ENCODE peak calls at places on chromosome 19, in eight cellular contexts. One of them, this sample, is unnamed.

GRCh38 chr19:6263306-6264076 is 16.3 kb downstream of the MLLT1 start:
- DNase-seq in PC-3: no peak
- DNase-seq in osteoblast: peak; percentile 84
- DNase-seq in neuronal stem cell: no peak
- DNase-seq in effector memory CD4-positive, alpha-beta T cell: no peak
- DNase-seq in CD4-positive, alpha-beta memory T cell: no peak
- DNase-seq in CD4-positive, alpha-beta T cell: no peak
- DNase-seq in colonic mucosa: no peak
- DNase-seq in this sample: no peak

GRCh38 chr19:44344255-44344654 is 12.2 kb downstream of the ZNF112 start:
- DNase-seq in PC-3: no peak
- DNase-seq in osteoblast: no peak
- DNase-seq in neuronal stem cell: no peak
- DNase-seq in effector memory CD4-positive, alpha-beta T cell: no peak
- DNase-seq in CD4-positive, alpha-beta memory T cell: no peak
- DNase-seq in CD4-positive, alpha-beta T cell: no peak
- DNase-seq in colonic mucosa: no peak
- DNase-seq in this sample: no peak

GRCh38 chr19:31625056-31625455 is 275.8 kb upstream of the TSHZ3 start:
- DNase-seq in PC-3: no peak
- DNase-seq in osteoblast: no peak
- DNase-seq in neuronal stem cell: no peak
- DNase-seq in effector memory CD4-positive, alpha-beta T cell: no peak
- DNase-seq in CD4-positive, alpha-beta memory T cell: no peak
- DNase-seq in CD4-positive, alpha-beta T cell: no peak
- DNase-seq in colonic mucosa: no peak
- DNase-seq in this sample: no peak

GRCh38 chr19:18967358-18968146 is 26.5 kb upstream of the HOMER3 start:
- DNase-seq in PC-3: peak; percentile 77
- DNase-seq in osteoblast: peak; percentile 87
- DNase-seq in neuronal stem cell: no peak
- DNase-seq in effector memory CD4-positive, alpha-beta T cell: no peak
- DNase-seq in CD4-positive, alpha-beta memory T cell: no peak
- DNase-seq in CD4-positive, alpha-beta T cell: no peak
- DNase-seq in colonic mucosa: peak; percentile 41
- DNase-seq in this sample: no peak

GRCh38 chr19:5624154-5624663 is 1.3 kb downstream of the SAFB start:
- DNase-seq in PC-3: peak; percentile 45
- DNase-seq in osteoblast: no peak
- DNase-seq in neuronal stem cell: no peak
- DNase-seq in effector memory CD4-positive, alpha-beta T cell: no peak
- DNase-seq in CD4-positive, alpha-beta memory T cell: peak; percentile 21
- DNase-seq in CD4-positive, alpha-beta T cell: no peak
- DNase-seq in colonic mucosa: peak; percentile 58
- DNase-seq in this sample: no peak

GRCh38 chr19:45079063-45079910 is at the start of gene GEMIN7:
- DNase-seq in PC-3: peak; percentile 68
- DNase-seq in osteoblast: peak; percentile 99
- DNase-seq in neuronal stem cell: peak; percentile 78
- DNase-seq in effector memory CD4-positive, alpha-beta T cell: peak; percentile 59
- DNase-seq in CD4-positive, alpha-beta memory T cell: peak; percentile 77
- DNase-seq in CD4-positive, alpha-beta T cell: peak; percentile 71
- DNase-seq in colonic mucosa: peak; percentile 72
- DNase-seq in this sample: peak; percentile 72

GRCh38 chr19:35048911-35049411 is 7.4 kb downstream of the HPN start:
- DNase-seq in PC-3: no peak
- DNase-seq in osteoblast: peak; percentile 88
- DNase-seq in neuronal stem cell: no peak
- DNase-seq in effector memory CD4-positive, alpha-beta T cell: no peak
- DNase-seq in CD4-positive, alpha-beta memory T cell: no peak
- DNase-seq in CD4-positive, alpha-beta T cell: no peak
- DNase-seq in colonic mucosa: no peak
- DNase-seq in this sample: no peak

GRCh38 chr19:33797821-33798633 is 1.4 kb downstream of the KCTD15 start:
- DNase-seq in PC-3: no peak
- DNase-seq in osteoblast: peak; percentile 94
- DNase-seq in neuronal stem cell: peak; percentile 61
- DNase-seq in effector memory CD4-positive, alpha-beta T cell: no peak
- DNase-seq in CD4-positive, alpha-beta memory T cell: no peak
- DNase-seq in CD4-positive, alpha-beta T cell: no peak
- DNase-seq in colonic mucosa: peak; percentile 84
- DNase-seq in this sample: no peak

GRCh38 chr19:45812297-45812696 is 2.8 kb downstream of the RSPH6A start:
- DNase-seq in PC-3: no peak
- DNase-seq in osteoblast: peak; percentile 51
- DNase-seq in neuronal stem cell: no peak
- DNase-seq in effector memory CD4-positive, alpha-beta T cell: no peak
- DNase-seq in CD4-positive, alpha-beta memory T cell: no peak
- DNase-seq in CD4-positive, alpha-beta T cell: no peak
- DNase-seq in colonic mucosa: no peak
- DNase-seq in this sample: no peak

GRCh38 chr19:16398530-16399241 is 73.1 kb downstream of the EPS15L1 start:
- DNase-seq in PC-3: no peak
- DNase-seq in osteoblast: no peak
- DNase-seq in neuronal stem cell: no peak
- DNase-seq in effector memory CD4-positive, alpha-beta T cell: no peak
- DNase-seq in CD4-positive, alpha-beta memory T cell: no peak
- DNase-seq in CD4-positive, alpha-beta T cell: no peak
- DNase-seq in colonic mucosa: no peak
- DNase-seq in this sample: no peak

GRCh38 chr19:28793391-28794168 is 419.4 kb downstream of the UQCRFS1 start:
- DNase-seq in PC-3: no peak
- DNase-seq in osteoblast: no peak
- DNase-seq in neuronal stem cell: peak; percentile 6
- DNase-seq in effector memory CD4-positive, alpha-beta T cell: no peak
- DNase-seq in CD4-positive, alpha-beta memory T cell: no peak
- DNase-seq in CD4-positive, alpha-beta T cell: no peak
- DNase-seq in colonic mucosa: no peak
- DNase-seq in this sample: no peak
- H3K27me3 ChIP-seq in PC-3: no peaks in the 10 kb centered on the region
- H3K27me3 ChIP-seq in osteoblast: no peaks in the 10 kb centered on the region
- H3K27me3 ChIP-seq in neuronal stem cell: peaks cover 16% of the 10 kb centered on the region
- H3K27me3 ChIP-seq in effector memory CD4-positive, alpha-beta T cell: no peaks in the 10 kb centered on the region
- H3K27me3 ChIP-seq in CD4-positive, alpha-beta memory T cell: no peaks in the 10 kb centered on the region
- H3K27me3 ChIP-seq in CD4-positive, alpha-beta T cell: peaks cover 10% of the 10 kb centered on the region
- H3K27me3 ChIP-seq in colonic mucosa: peaks cover 12% of the 10 kb centered on the region
- H3K27me3 ChIP-seq in this sample: no peaks in the 10 kb centered on the region

GRCh38 chr19:3142292-3142670 is 6.4 kb downstream of the GNA15 start:
- DNase-seq in PC-3: peak; percentile 81
- DNase-seq in osteoblast: peak; percentile 98
- DNase-seq in neuronal stem cell: no peak
- DNase-seq in effector memory CD4-positive, alpha-beta T cell: no peak
- DNase-seq in CD4-positive, alpha-beta memory T cell: no peak
- DNase-seq in CD4-positive, alpha-beta T cell: no peak
- DNase-seq in colonic mucosa: no peak
- DNase-seq in this sample: no peak
- H3K27me3 ChIP-seq in PC-3: no peaks in the 10 kb centered on the region
- H3K27me3 ChIP-seq in osteoblast: no peaks in the 10 kb centered on the region
- H3K27me3 ChIP-seq in neuronal stem cell: no peaks in the 10 kb centered on the region
- H3K27me3 ChIP-seq in effector memory CD4-positive, alpha-beta T cell: no peaks in the 10 kb centered on the region
- H3K27me3 ChIP-seq in CD4-positive, alpha-beta memory T cell: no peaks in the 10 kb centered on the region
- H3K27me3 ChIP-seq in CD4-positive, alpha-beta T cell: no peaks in the 10 kb centered on the region
- H3K27me3 ChIP-seq in colonic mucosa: no peaks in the 10 kb centered on the region
- H3K27me3 ChIP-seq in this sample: no peaks in the 10 kb centered on the region

GRCh38 chr19:1526979-1527649 is 3.2 kb downstream of the PLK5 start:
- DNase-seq in PC-3: no peak
- DNase-seq in osteoblast: peak; percentile 47
- DNase-seq in neuronal stem cell: no peak
- DNase-seq in effector memory CD4-positive, alpha-beta T cell: no peak
- DNase-seq in CD4-positive, alpha-beta memory T cell: no peak
- DNase-seq in CD4-positive, alpha-beta T cell: no peak
- DNase-seq in colonic mucosa: no peak
- DNase-seq in this sample: no peak
- H3K27me3 ChIP-seq in PC-3: no peaks in the 10 kb centered on the region
- H3K27me3 ChIP-seq in osteoblast: peaks cover 31% of the 10 kb centered on the region
- H3K27me3 ChIP-seq in neuronal stem cell: peaks cover 29% of the 10 kb centered on the region
- H3K27me3 ChIP-seq in effector memory CD4-positive, alpha-beta T cell: peaks cover 18% of the 10 kb centered on the region
- H3K27me3 ChIP-seq in CD4-positive, alpha-beta memory T cell: peaks cover 10% of the 10 kb centered on the region
- H3K27me3 ChIP-seq in CD4-positive, alpha-beta T cell: peaks cover 41% of the 10 kb centered on the region
- H3K27me3 ChIP-seq in colonic mucosa: peaks cover 42% of the 10 kb centered on the region
- H3K27me3 ChIP-seq in this sample: peaks cover 12% of the 10 kb centered on the region

GRCh38 chr19:55446060-55446459 is 3.0 kb upstream of the SHISA7 start:
- DNase-seq in PC-3: no peak
- DNase-seq in osteoblast: peak; percentile 32
- DNase-seq in neuronal stem cell: no peak
- DNase-seq in effector memory CD4-positive, alpha-beta T cell: no peak
- DNase-seq in CD4-positive, alpha-beta memory T cell: no peak
- DNase-seq in CD4-positive, alpha-beta T cell: no peak
- DNase-seq in colonic mucosa: no peak
- DNase-seq in this sample: no peak
- H3K27me3 ChIP-seq in PC-3: peaks cover 54% of the 10 kb centered on the region
- H3K27me3 ChIP-seq in osteoblast: peaks cover 72% of the 10 kb centered on the region
- H3K27me3 ChIP-seq in neuronal stem cell: peaks cover 90% of the 10 kb centered on the region
- H3K27me3 ChIP-seq in effector memory CD4-positive, alpha-beta T cell: peaks cover 39% of the 10 kb centered on the region
- H3K27me3 ChIP-seq in CD4-positive, alpha-beta memory T cell: peaks cover 28% of the 10 kb centered on the region
- H3K27me3 ChIP-seq in CD4-positive, alpha-beta T cell: peaks cover 64% of the 10 kb centered on the region
- H3K27me3 ChIP-seq in colonic mucosa: peaks cover 42% of the 10 kb centered on the region
- H3K27me3 ChIP-seq in this sample: peaks cover 20% of the 10 kb centered on the region

GRCh38 chr19:49430172-49430677 is 5.0 kb downstream of the GFY start:
- DNase-seq in PC-3: no peak
- DNase-seq in osteoblast: no peak
- DNase-seq in neuronal stem cell: no peak
- DNase-seq in effector memory CD4-positive, alpha-beta T cell: no peak
- DNase-seq in CD4-positive, alpha-beta memory T cell: no peak
- DNase-seq in CD4-positive, alpha-beta T cell: no peak
- DNase-seq in colonic mucosa: no peak
- DNase-seq in this sample: no peak

GRCh38 chr19:49433240-49433901 is 8.0 kb downstream of the SLC17A7 start:
- DNase-seq in PC-3: no peak
- DNase-seq in osteoblast: peak; percentile 68
- DNase-seq in neuronal stem cell: no peak
- DNase-seq in effector memory CD4-positive, alpha-beta T cell: no peak
- DNase-seq in CD4-positive, alpha-beta memory T cell: no peak
- DNase-seq in CD4-positive, alpha-beta T cell: no peak
- DNase-seq in colonic mucosa: no peak
- DNase-seq in this sample: no peak

GRCh38 chr19:49431330-49431749 is 6.2 kb downstream of the GFY start:
- DNase-seq in PC-3: no peak
- DNase-seq in osteoblast: peak; percentile 78
- DNase-seq in neuronal stem cell: no peak
- DNase-seq in effector memory CD4-positive, alpha-beta T cell: no peak
- DNase-seq in CD4-positive, alpha-beta memory T cell: no peak
- DNase-seq in CD4-positive, alpha-beta T cell: no peak
- DNase-seq in colonic mucosa: no peak
- DNase-seq in this sample: peak; percentile 37

GRCh38 chr19:49430678-49431329 is 5.6 kb downstream of the GFY start:
- DNase-seq in PC-3: no peak
- DNase-seq in osteoblast: peak; percentile 86
- DNase-seq in neuronal stem cell: no peak
- DNase-seq in effector memory CD4-positive, alpha-beta T cell: no peak
- DNase-seq in CD4-positive, alpha-beta memory T cell: no peak
- DNase-seq in CD4-positive, alpha-beta T cell: no peak
- DNase-seq in colonic mucosa: no peak
- DNase-seq in this sample: no peak

GRCh38 chr19:49432141-49433073 is 7.2 kb downstream of the GFY start:
- DNase-seq in PC-3: no peak
- DNase-seq in osteoblast: peak; percentile 62
- DNase-seq in neuronal stem cell: no peak
- DNase-seq in effector memory CD4-positive, alpha-beta T cell: no peak
- DNase-seq in CD4-positive, alpha-beta memory T cell: no peak
- DNase-seq in CD4-positive, alpha-beta T cell: peak; percentile 26
- DNase-seq in colonic mucosa: peak; percentile 73
- DNase-seq in this sample: no peak
- H3K27me3 ChIP-seq in PC-3: peaks cover 28% of the 10 kb centered on the region
- H3K27me3 ChIP-seq in osteoblast: peaks cover 72% of the 10 kb centered on the region
- H3K27me3 ChIP-seq in neuronal stem cell: peaks cover 53% of the 10 kb centered on the region
- H3K27me3 ChIP-seq in effector memory CD4-positive, alpha-beta T cell: peaks cover 71% of the 10 kb centered on the region
- H3K27me3 ChIP-seq in CD4-positive, alpha-beta memory T cell: peaks cover 56% of the 10 kb centered on the region
- H3K27me3 ChIP-seq in CD4-positive, alpha-beta T cell: peaks cover 96% of the 10 kb centered on the region
- H3K27me3 ChIP-seq in colonic mucosa: peaks cover 70% of the 10 kb centered on the region
- H3K27me3 ChIP-seq in this sample: peaks cover 58% of the 10 kb centered on the region

GRCh38 chr19:7916908-7917291 is 2.3 kb downstream of the TGFBR3L start:
- DNase-seq in PC-3: no peak
- DNase-seq in osteoblast: no peak
- DNase-seq in neuronal stem cell: no peak
- DNase-seq in effector memory CD4-positive, alpha-beta T cell: no peak
- DNase-seq in CD4-positive, alpha-beta memory T cell: peak; percentile 19
- DNase-seq in CD4-positive, alpha-beta T cell: no peak
- DNase-seq in colonic mucosa: no peak
- DNase-seq in this sample: no peak
- H3K27me3 ChIP-seq in PC-3: no peaks in the 10 kb centered on the region
- H3K27me3 ChIP-seq in osteoblast: peaks cover 26% of the 10 kb centered on the region
- H3K27me3 ChIP-seq in neuronal stem cell: peaks cover 42% of the 10 kb centered on the region
- H3K27me3 ChIP-seq in effector memory CD4-positive, alpha-beta T cell: peaks cover 31% of the 10 kb centered on the region
- H3K27me3 ChIP-seq in CD4-positive, alpha-beta memory T cell: peaks cover 13% of the 10 kb centered on the region
- H3K27me3 ChIP-seq in CD4-positive, alpha-beta T cell: peaks cover 35% of the 10 kb centered on the region
- H3K27me3 ChIP-seq in colonic mucosa: peaks cover 41% of the 10 kb centered on the region
- H3K27me3 ChIP-seq in this sample: peaks cover 21% of the 10 kb centered on the region

DNA sequence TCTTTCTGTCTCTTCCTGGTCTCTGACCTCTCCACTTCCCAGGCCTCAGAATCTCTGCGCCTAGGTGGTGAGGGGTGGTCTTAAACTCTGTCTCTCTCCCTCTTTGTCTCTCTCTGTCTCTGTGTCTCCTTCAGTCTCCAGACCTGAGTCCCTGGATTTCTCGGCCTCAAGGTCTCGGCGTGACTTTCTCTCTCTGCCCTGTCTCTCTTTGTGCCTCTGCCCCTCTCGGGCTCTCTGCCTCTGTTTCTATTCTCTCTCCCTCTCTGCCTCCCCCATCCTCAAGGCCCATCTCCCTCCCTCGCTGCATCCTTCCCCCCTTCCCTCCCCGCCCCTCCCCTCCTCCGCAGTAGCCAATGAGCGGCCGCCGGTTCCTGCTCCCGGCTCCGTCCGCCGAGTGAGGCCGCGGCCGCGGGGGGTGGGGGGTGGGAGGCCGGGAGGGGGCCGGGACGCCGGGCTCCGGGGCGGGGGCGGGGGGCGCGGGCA is at the start of gene CACNG7:
- DNase-seq in PC-3: no peak
- DNase-seq in osteoblast: peak; percentile 83
- DNase-seq in neuronal stem cell: peak; percentile 57
- DNase-seq in effector memory CD4-positive, alpha-beta T cell: no peak
- DNase-seq in CD4-positive, alpha-beta memory T cell: no peak
- DNase-seq in CD4-positive, alpha-beta T cell: no peak
- DNase-seq in colonic mucosa: no peak
- DNase-seq in this sample: no peak
- H3K27me3 ChIP-seq in PC-3: peaks cover 50% of the 10 kb centered on the region
- H3K27me3 ChIP-seq in osteoblast: peaks cover 55% of the 10 kb centered on the region
- H3K27me3 ChIP-seq in neuronal stem cell: peaks cover 25% of the 10 kb centered on the region
- H3K27me3 ChIP-seq in effector memory CD4-positive, alpha-beta T cell: peaks cover 50% of the 10 kb centered on the region
- H3K27me3 ChIP-seq in CD4-positive, alpha-beta memory T cell: peaks cover 42% of the 10 kb centered on the region
- H3K27me3 ChIP-seq in CD4-positive, alpha-beta T cell: peaks cover 70% of the 10 kb centered on the region
- H3K27me3 ChIP-seq in colonic mucosa: peaks cover 36% of the 10 kb centered on the region
- H3K27me3 ChIP-seq in this sample: peaks cover 42% of the 10 kb centered on the region

DNA sequence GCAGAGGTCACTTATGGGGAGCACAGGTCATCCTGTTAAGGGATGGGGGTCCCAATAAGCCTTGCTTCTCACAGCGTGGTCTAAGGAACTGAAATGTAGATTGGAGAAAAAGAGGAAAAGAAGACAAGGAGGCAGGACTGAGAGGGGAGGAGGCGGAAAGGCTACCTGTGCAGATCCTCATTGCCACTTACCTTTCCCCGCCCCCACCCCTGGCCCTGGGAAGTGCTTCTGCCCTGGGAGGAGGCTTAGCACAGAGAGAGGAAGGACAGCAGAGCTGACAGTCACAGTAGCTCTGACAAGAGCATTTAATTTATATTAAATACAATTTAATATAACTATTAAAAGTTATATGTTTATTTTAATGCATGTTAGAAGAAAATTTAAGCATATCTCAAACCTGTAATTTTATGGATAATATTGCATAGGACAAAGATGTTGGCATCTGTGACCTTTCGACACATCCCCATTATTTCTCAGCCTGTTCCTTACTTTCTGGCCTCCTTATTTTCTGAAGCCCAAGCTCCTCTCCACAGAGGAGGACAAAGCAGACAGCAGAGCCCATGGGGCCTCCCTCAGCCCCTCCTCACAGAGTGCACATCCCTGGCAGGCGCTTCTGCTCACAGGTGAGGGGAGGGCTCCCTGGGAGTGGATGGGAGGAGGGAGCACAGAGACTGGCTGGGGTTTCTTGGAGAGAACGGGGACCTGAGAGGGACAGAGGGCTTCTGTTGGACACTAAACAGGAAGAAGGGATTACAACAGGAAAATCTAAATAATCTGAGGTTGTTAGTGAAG is 23.4 kb downstream of the CEACAM21 start:
- DNase-seq in PC-3: no peak
- DNase-seq in osteoblast: no peak
- DNase-seq in neuronal stem cell: no peak
- DNase-seq in effector memory CD4-positive, alpha-beta T cell: no peak
- DNase-seq in CD4-positive, alpha-beta memory T cell: no peak
- DNase-seq in CD4-positive, alpha-beta T cell: no peak
- DNase-seq in colonic mucosa: no peak
- DNase-seq in this sample: no peak
- H3K27me3 ChIP-seq in PC-3: peaks cover 11% of the 10 kb centered on the region
- H3K27me3 ChIP-seq in osteoblast: no peaks in the 10 kb centered on the region
- H3K27me3 ChIP-seq in neuronal stem cell: peaks cover 3% of the 10 kb centered on the region
- H3K27me3 ChIP-seq in effector memory CD4-positive, alpha-beta T cell: no peaks in the 10 kb centered on the region
- H3K27me3 ChIP-seq in CD4-positive, alpha-beta memory T cell: no peaks in the 10 kb centered on the region
- H3K27me3 ChIP-seq in CD4-positive, alpha-beta T cell: no peaks in the 10 kb centered on the region
- H3K27me3 ChIP-seq in colonic mucosa: no peaks in the 10 kb centered on the region
- H3K27me3 ChIP-seq in this sample: no peaks in the 10 kb centered on the region

This sample was measured in CD8-positive, alpha-beta T cell.